ENCODE peak calls at places on chromosome 11, in five cellular contexts. A, M, X, P and F are unnamed samples.

GRCh38 chr11:37849731-37850130 is 1251.7 kb upstream of the RAG2 start:
- DNase-seq in P (no peak), X (no peak), A (no peak), M (no peak), F (no peak)

GRCh38 chr11:110184974-110185597 is 91.9 kb downstream of the ZC3H12C start:
- DNase-seq in M (no peak), P (no peak), X (peak), A (no peak), F (no peak)

GRCh38 chr11:6486256-6486655 is 5.0 kb downstream of the TIMM10B start:
- DNase-seq in P (no peak), X (no peak), A (no peak), M (no peak), F (no peak)

GRCh38 chr11:17770048-17770652 is 35.6 kb downstream of the KCNC1 start:
- DNase-seq in P (peak), M (no peak), X (no peak), A (no peak), F (peak)

GRCh38 chr11:119262668-119263351 is 54.1 kb downstream of the MCAM start:
- DNase-seq in A (no peak), X (peak), P (no peak), M (no peak), F (no peak)

GRCh38 chr11:118353084-118353710 is 6.2 kb upstream of the UBE4A start:
- DNase-seq in X (no peak), A (no peak), P (no peak), M (no peak), F (no peak)

GRCh38 chr11:17500673-17501072 is 24.0 kb upstream of the ABCC8 start:
- DNase-seq in A (no peak), P (no peak), M (no peak), X (no peak), F (peak)

GRCh38 chr11:63918576-63919171 is 1.7 kb upstream of the RCOR2 start:
- DNase-seq in X (no peak), P (no peak), A (no peak), M (no peak), F (no peak)

GRCh38 chr11:64874308-64874707 is 4.1 kb downstream of the EHD1 start:
- DNase-seq in A (peak), M (no peak), X (peak), P (no peak), F (no peak)

GRCh38 chr11:8773916-8774537 is 91.4 kb downstream of the RPL27A start:
- DNase-seq in M (no peak), P (no peak), X (no peak), A (no peak), F (no peak)

GRCh38 chr11:71240865-71241691 is 11.3 kb downstream of the SHANK2 start:
- DNase-seq in P (peak), X (peak), A (no peak), M (no peak), F (peak)